ENCODE peak calls at places on chromosomes 1 and 21, in five cellular contexts. One of them, this sample, is unnamed.

GRCh38 chr1:167501513-167502191 is 16.7 kb downstream of the CD247 start:
- DNase-seq in tibial nerve: no peak
- DNase-seq in cardiac fibroblast: no peak
- DNase-seq in transverse colon: no peak
- DNase-seq in LNCaP clone FGC: no peak
- DNase-seq in this sample: no peak

GRCh38 chr1:9626201-9626608 is 25.3 kb upstream of the PIK3CD start:
- DNase-seq in tibial nerve: no peak
- DNase-seq in cardiac fibroblast: no peak
- DNase-seq in transverse colon: no peak
- DNase-seq in LNCaP clone FGC: no peak
- DNase-seq in this sample: no peak

GRCh38 chr1:195663549-195664280 is 944.5 kb downstream of the KCNT2 start:
- DNase-seq in tibial nerve: no peak
- DNase-seq in cardiac fibroblast: peak
- DNase-seq in transverse colon: no peak
- DNase-seq in LNCaP clone FGC: no peak
- DNase-seq in this sample: peak

GRCh38 chr21:34967509-34968289 is 81.4 kb downstream of the RUNX1 start:
- DNase-seq in tibial nerve: no peak
- DNase-seq in cardiac fibroblast: no peak
- DNase-seq in transverse colon: no peak
- DNase-seq in LNCaP clone FGC: no peak
- DNase-seq in this sample: no peak

GRCh38 chr1:169874229-169874628 is 19.5 kb downstream of the SCYL3 start:
- DNase-seq in tibial nerve: no peak
- DNase-seq in cardiac fibroblast: peak
- DNase-seq in transverse colon: no peak
- DNase-seq in LNCaP clone FGC: no peak
- DNase-seq in this sample: no peak

GRCh38 chr21:39053126-39053525 is 130.1 kb downstream of the PSMG1 start:
- DNase-seq in tibial nerve: no peak
- DNase-seq in cardiac fibroblast: no peak
- DNase-seq in transverse colon: no peak
- DNase-seq in LNCaP clone FGC: no peak
- DNase-seq in this sample: no peak

GRCh38 chr1:215273838-215274516 is 191.4 kb downstream of the KCNK2 start:
- DNase-seq in tibial nerve: no peak
- DNase-seq in cardiac fibroblast: peak
- DNase-seq in transverse colon: no peak
- DNase-seq in LNCaP clone FGC: no peak
- DNase-seq in this sample: peak

GRCh38 chr1:178819123-178819522 is 51.8 kb downstream of the ANGPTL1 start:
- DNase-seq in tibial nerve: no peak
- DNase-seq in cardiac fibroblast: no peak
- DNase-seq in transverse colon: no peak
- DNase-seq in LNCaP clone FGC: no peak
- DNase-seq in this sample: no peak

GRCh38 chr1:151729157-151729965 is 8.0 kb downstream of the RIIAD1 start:
- DNase-seq in tibial nerve: no peak
- DNase-seq in cardiac fibroblast: no peak
- DNase-seq in transverse colon: no peak
- DNase-seq in LNCaP clone FGC: no peak
- DNase-seq in this sample: peak

GRCh38 chr1:214808845-214809460 is 206.0 kb downstream of the CENPF start:
- DNase-seq in tibial nerve: no peak
- DNase-seq in cardiac fibroblast: peak
- DNase-seq in transverse colon: no peak
- DNase-seq in LNCaP clone FGC: no peak
- DNase-seq in this sample: peak

GRCh38 chr1:191533254-191533653 is 625.0 kb upstream of the RGS18 start:
- DNase-seq in tibial nerve: no peak
- DNase-seq in cardiac fibroblast: no peak
- DNase-seq in transverse colon: no peak
- DNase-seq in LNCaP clone FGC: no peak
- DNase-seq in this sample: no peak

GRCh38 chr1:37682334-37682987 is 9.9 kb upstream of the CDCA8 start:
- DNase-seq in tibial nerve: peak
- DNase-seq in cardiac fibroblast: peak
- DNase-seq in transverse colon: peak
- DNase-seq in LNCaP clone FGC: no peak
- DNase-seq in this sample: no peak

GRCh38 chr1:150484861-150485260 is 2.4 kb upstream of the TARS2 start:
- DNase-seq in tibial nerve: no peak
- DNase-seq in cardiac fibroblast: peak
- DNase-seq in transverse colon: no peak
- DNase-seq in LNCaP clone FGC: no peak
- DNase-seq in this sample: no peak

GRCh38 chr1:60126733-60127132 is 53.2 kb upstream of the C1orf87 start:
- DNase-seq in tibial nerve: no peak
- DNase-seq in cardiac fibroblast: no peak
- DNase-seq in transverse colon: no peak
- DNase-seq in LNCaP clone FGC: peak
- DNase-seq in this sample: no peak

GRCh38 chr1:181080543-181080942 is 8.0 kb upstream of the IER5 start:
- DNase-seq in tibial nerve: no peak
- DNase-seq in cardiac fibroblast: no peak
- DNase-seq in transverse colon: no peak
- DNase-seq in LNCaP clone FGC: no peak
- DNase-seq in this sample: no peak

GRCh38 chr1:46302091-46303037 is 1.1 kb downstream of the LRRC41 start:
- DNase-seq in tibial nerve: no peak
- DNase-seq in cardiac fibroblast: peak
- DNase-seq in transverse colon: peak
- DNase-seq in LNCaP clone FGC: no peak
- DNase-seq in this sample: no peak
- TF ChIP-seq CTCF in tibial nerve: no peak
- TF ChIP-seq CTCF in cardiac fibroblast: no peak
- TF ChIP-seq CTCF in transverse colon: no peak
- TF ChIP-seq CTCF in LNCaP clone FGC: peak
- TF ChIP-seq CTCF in this sample: no peak

DNA sequence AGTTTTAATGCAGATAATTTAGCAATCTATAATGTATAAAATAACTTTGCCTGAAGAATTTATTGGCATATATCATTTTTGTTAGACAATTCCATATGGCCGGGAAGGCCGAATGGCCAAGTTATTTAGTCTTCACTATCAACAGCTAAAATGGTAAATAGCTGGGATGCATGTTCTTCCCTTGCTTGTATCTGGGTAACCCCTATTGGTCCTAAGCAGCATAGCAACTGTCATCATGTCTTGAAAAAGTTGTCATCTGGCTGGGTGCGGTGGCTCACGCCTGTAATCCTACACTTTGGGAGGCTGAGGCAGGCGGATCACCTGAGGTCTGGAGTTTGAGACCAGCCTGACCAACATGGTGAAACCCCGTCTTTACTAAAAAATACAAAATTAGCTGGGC is 340.0 kb upstream of the DPYD start:
- DNase-seq in tibial nerve: no peak
- DNase-seq in cardiac fibroblast: no peak
- DNase-seq in transverse colon: no peak
- DNase-seq in LNCaP clone FGC: no peak
- DNase-seq in this sample: no peak
- TF ChIP-seq CTCF in tibial nerve: no peak
- TF ChIP-seq CTCF in cardiac fibroblast: peak
- TF ChIP-seq CTCF in transverse colon: no peak
- TF ChIP-seq CTCF in LNCaP clone FGC: no peak
- TF ChIP-seq CTCF in this sample: peak

DNA sequence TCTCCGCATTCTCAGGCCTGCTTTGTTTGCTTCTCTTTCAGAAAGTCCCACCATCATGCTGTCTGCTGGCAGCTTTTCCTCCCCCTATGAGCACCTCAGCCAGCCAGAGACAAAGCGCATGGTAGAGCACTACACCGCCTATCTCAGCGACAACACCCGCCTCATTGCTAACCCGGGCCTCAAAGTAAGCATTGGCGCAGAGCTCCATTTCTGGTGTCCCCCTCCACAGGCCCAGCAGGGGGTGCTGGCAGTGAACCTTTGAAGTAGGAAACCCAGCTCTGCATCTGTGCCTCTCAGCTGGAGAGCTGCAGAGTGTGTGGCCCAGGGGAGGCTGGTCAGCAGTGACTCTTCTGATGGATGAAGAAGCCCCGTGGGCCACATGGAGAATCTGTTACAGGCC is 81.2 kb upstream of the RAVER2 start:
- DNase-seq in tibial nerve: no peak
- DNase-seq in cardiac fibroblast: peak
- DNase-seq in transverse colon: no peak
- DNase-seq in LNCaP clone FGC: no peak
- DNase-seq in this sample: no peak
- TF ChIP-seq CTCF in tibial nerve: no peak
- TF ChIP-seq CTCF in cardiac fibroblast: peak
- TF ChIP-seq CTCF in transverse colon: no peak
- TF ChIP-seq CTCF in LNCaP clone FGC: no peak
- TF ChIP-seq CTCF in this sample: peak

GRCh38 chr1:160098852-160099647 is 631 bp upstream of the IGSF8 start:
- DNase-seq in tibial nerve: peak
- DNase-seq in cardiac fibroblast: peak
- DNase-seq in transverse colon: peak
- DNase-seq in LNCaP clone FGC: peak
- DNase-seq in this sample: no peak
- TF ChIP-seq CTCF in tibial nerve: no peak
- TF ChIP-seq CTCF in cardiac fibroblast: no peak
- TF ChIP-seq CTCF in transverse colon: no peak
- TF ChIP-seq CTCF in LNCaP clone FGC: no peak
- TF ChIP-seq CTCF in this sample: no peak

This sample was measured in epithelial cell of proximal tubule.